ENCODE peak calls at places on chromosomes 1 and 21, in seven cellular contexts. P, H, O, L, W, A and U are unnamed samples. For H3K4me1, the result is how much of the 10 kb centered on the place peaks cover.

GRCh38 chr1:110310300-110310699 is 28.9 kb upstream of the RBM15 start:
- DNase-seq in L (no peak), P (no peak), W (no peak), H (no peak), A (no peak), O (no peak), U (no peak)

GRCh38 chr1:34101151-34101550 is 63.9 kb downstream of the CSMD2 start:
- DNase-seq in A (no peak), W (no peak), H (no peak), L (no peak), P (no peak), O (no peak), U (no peak)

GRCh38 chr1:109950509-109950908 is 34.1 kb upstream of the AHCYL1 start:
- DNase-seq in W (no peak), L (no peak), P (no peak), A (no peak), H (no peak), O (no peak), U (no peak)

GRCh38 chr1:89354210-89354609 is 9.6 kb upstream of the GBP6 start:
- DNase-seq in P (no peak), O (no peak), H (no peak), A (no peak), L (no peak), W (no peak), U (no peak)

GRCh38 chr21:42495765-42496119 is 282 bp downstream of the RSPH1 start:
- DNase-seq in H (no peak), P (no peak), W (peak), O (peak), L (no peak), A (no peak), U (no peak)

GRCh38 chr21:35046880-35047229 is 2.2 kb downstream of the RUNX1 start:
- DNase-seq in O (no peak), L (no peak), P (no peak), A (no peak), H (no peak), W (no peak), U (no peak)

GRCh38 chr1:33791251-33791650 is 72.6 kb upstream of the HMGB4 start:
- DNase-seq in H (no peak), L (no peak), P (no peak), A (no peak), W (no peak), O (no peak), U (no peak)

GRCh38 chr1:52746189-52746588 is 19.9 kb downstream of the ZYG11B start:
- DNase-seq in A (no peak), H (no peak), L (no peak), W (no peak), O (no peak), P (no peak), U (no peak)

GRCh38 chr1:53089478-53090226 is 27.6 kb downstream of the PODN start:
- DNase-seq in L (peak), W (no peak), A (no peak), P (no peak), O (peak), H (no peak), U (no peak)

GRCh38 chr21:44913425-44914175 is 7.1 kb downstream of the ITGB2 start:
- DNase-seq in P (no peak), H (no peak), A (no peak), O (no peak), L (no peak), W (no peak), U (no peak)

GRCh38 chr1:161720956-161721737 is at the start of gene FCRLB:
- DNase-seq in H (no peak), L (no peak), W (no peak), P (no peak), O (no peak), A (no peak), U (no peak)

GRCh38 chr1:3669421-3669821 is 17.1 kb downstream of the TP73 start:
- DNase-seq in L (no peak), O (peak), W (no peak), P (no peak), A (no peak), H (no peak), U (no peak)

GRCh38 chr1:185291647-185292046 is 25.4 kb downstream of the IVNS1ABP start:
- DNase-seq in P (no peak), W (no peak), H (no peak), L (no peak), O (no peak), A (no peak), U (no peak)

GRCh38 chr1:210132582-210132981 is 100.0 kb upstream of the SERTAD4 start:
- DNase-seq in P (no peak), O (no peak), H (no peak), A (no peak), W (no peak), L (no peak), U (no peak)

GRCh38 chr1:108877858-108878257 is 1.1 kb downstream of the GPSM2 start:
- DNase-seq in H (no peak), W (no peak), A (no peak), P (no peak), O (no peak), L (no peak), U (no peak)

GRCh38 chr1:105632342-105633196 is 1423.9 kb upstream of the PRMT6 start:
- DNase-seq in A (no peak), H (no peak), O (peak), W (no peak), P (no peak), L (no peak), U (no peak)

GRCh38 chr1:9551984-9552383 is 12.7 kb downstream of the SLC25A33 start:
- DNase-seq in P (no peak), L (no peak), H (no peak), W (no peak), A (no peak), O (no peak), U (no peak)

GRCh38 chr1:233269656-233270055 is 25.9 kb downstream of the PCNX2 start:
- DNase-seq in O (no peak), P (no peak), H (no peak), W (no peak), L (no peak), A (no peak), U (no peak)

GRCh38 chr21:43277481-43278351 is 108.9 kb downstream of the CRYAA start:
- DNase-seq in A (no peak), H (no peak), O (no peak), P (no peak), W (no peak), L (no peak), U (no peak)

GRCh38 chr1:245718123-245718522 is 563.3 kb downstream of the KIF26B start:
- DNase-seq in H (no peak), L (no peak), P (no peak), W (no peak), A (no peak), O (no peak), U (no peak)

GRCh38 chr1:160724445-160725242 is 13.0 kb upstream of the CD48 start:
- DNase-seq in A (no peak), W (peak), L (no peak), H (no peak), O (no peak), P (no peak), U (no peak)

GRCh38 chr1:220213381-220213983 is 58.8 kb downstream of the RAB3GAP2 start:
- DNase-seq in L (no peak), W (no peak), O (no peak), A (no peak), H (no peak), P (no peak), U (no peak)

GRCh38 chr1:190507357-190507756 is 29.7 kb upstream of the BRINP3 start:
- DNase-seq in A (no peak), P (no peak), H (no peak), O (no peak), W (no peak), L (no peak), U (no peak)

GRCh38 chr21:41715649-41716321 is 51.1 kb downstream of the RIPK4 start:
- DNase-seq in A (no peak), P (no peak), L (no peak), W (peak), H (no peak), O (peak), U (no peak)

GRCh38 chr1:83996621-83997020 is 2.3 kb downstream of the TTLL7 start:
- DNase-seq in W (no peak), O (no peak), P (no peak), H (no peak), A (no peak), L (no peak), U (no peak)

DNA sequence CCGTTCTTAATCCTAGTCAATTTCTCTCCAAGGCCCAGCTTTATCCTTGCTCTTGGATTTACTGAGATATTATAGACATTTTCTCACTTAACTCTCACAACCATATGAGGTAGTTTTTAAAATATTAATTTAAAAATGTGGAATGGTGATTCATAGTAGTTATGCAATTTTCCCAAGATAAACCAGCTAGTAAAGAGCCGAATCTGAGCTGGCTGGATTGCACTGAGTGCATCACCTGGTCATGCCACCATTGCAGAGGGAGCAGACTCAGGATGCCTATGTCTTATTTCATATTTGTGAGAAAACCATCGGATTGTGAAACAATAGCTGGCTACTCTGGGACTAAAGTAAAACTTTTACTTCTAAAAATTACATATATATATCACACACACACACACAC is 494.0 kb downstream of the KCNT2 start:
- DNase-seq in P (no peak), L (no peak), A (no peak), H (no peak), W (no peak), O (no peak), U (no peak)
- TF ChIP-seq EP300 in P (no peak), L (no peak), A (no peak), H (no peak), W (no peak), O (no peak), U (no peak)

GRCh38 chr1:215667796-215668195 is 100.7 kb downstream of the KCTD3 start:
- DNase-seq in L (no peak), A (no peak), O (no peak), W (no peak), H (no peak), P (no peak), U (no peak)
- H3K4me1 ChIP-seq in L (under half), A (under half), O (under half), W (under half), H (under half), P (under half), U (under half)

GRCh38 chr1:5273280-5274003 is 619.0 kb downstream of the AJAP1 start:
- DNase-seq in L (no peak), O (no peak), A (no peak), H (no peak), W (no peak), P (no peak), U (no peak)
- TF ChIP-seq EP300 in L (no peak), O (no peak), A (no peak), H (no peak), W (no peak), P (no peak), U (no peak)

DNA sequence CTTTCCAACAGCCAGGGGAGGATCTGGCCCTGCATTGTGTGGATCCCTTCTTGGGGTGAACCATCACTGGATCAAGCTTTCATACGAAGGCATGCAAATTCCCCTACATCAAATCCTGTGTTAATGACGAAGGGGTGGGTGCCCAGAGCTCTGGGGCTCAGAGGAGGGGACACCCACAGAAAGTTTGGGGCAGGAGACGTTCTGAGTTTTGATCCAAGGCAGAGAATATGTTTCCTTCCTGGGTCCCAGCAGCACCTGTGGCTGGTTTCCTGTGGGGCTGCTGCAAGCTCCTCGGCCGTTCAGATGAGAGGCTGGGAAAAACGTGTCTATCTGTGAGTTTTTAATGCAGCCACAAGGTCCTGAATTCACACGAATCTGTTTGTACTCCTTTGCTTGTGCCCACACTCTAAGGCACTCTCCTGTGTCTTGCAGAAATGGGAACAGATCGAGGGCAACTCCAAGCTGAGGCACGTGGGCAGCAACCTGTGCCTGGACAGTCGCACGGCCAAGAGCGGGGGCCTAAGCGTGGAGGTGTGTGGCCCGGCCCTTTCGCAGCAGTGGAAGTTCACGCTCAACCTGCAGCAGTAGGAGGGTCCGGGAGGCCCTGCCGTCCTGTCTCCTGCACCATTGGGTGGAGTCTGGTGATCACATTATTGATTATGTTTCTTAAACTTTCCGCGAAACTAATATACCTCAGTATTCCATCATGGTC is 147.1 kb downstream of the PGBD5 start:
- DNase-seq in W (no peak), L (no peak), P (no peak), H (no peak), O (no peak), A (no peak), U (peak)
- H3K4me1 ChIP-seq in W (under half), L (under half), P (under half), H (under half), O (under half), A (under half), U (under half)

GRCh38 chr1:180837025-180837424 is 75.7 kb upstream of the KIAA1614 start:
- DNase-seq in A (no peak), O (no peak), P (no peak), H (no peak), L (no peak), W (no peak), U (no peak)
- TF ChIP-seq EP300 in A (no peak), O (no peak), P (no peak), H (no peak), L (no peak), W (no peak), U (no peak)

DNA sequence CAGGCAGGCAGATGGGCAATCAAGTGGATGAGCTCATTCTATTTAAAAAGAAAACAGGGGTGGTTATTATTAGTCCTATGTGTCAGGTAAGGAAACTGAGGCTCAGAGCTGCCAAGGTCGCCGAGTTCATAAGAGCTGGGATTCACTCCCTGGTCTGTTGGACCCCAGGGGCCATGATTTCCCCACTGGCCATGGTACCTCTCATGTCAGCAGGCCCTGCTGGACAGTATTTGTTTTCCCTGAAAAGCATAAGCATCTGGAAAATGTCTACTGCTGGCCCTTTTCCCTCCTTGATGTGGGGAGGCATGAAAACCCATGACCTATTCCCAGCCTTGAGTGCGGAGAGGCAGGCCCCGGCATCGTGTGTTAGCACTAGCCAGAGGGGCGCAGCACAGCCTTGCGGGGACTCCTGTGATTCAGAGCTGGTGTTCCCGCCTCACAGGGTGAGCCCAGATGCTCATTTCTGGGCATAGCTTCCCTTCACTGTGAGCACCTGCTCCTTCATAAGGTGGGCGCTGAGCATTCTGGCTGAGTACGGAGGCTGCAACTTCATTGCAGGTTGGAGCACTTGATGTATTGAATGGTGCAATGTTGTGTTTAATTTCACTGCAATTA is 617.5 kb downstream of the PTPRU start:
- DNase-seq in L (no peak), A (no peak), P (no peak), W (no peak), H (no peak), O (no peak), U (no peak)
- H3K4me1 ChIP-seq in L (under half), A (under half), P (under half), W (under half), H (under half), O (under half), U (under half)

GRCh38 chr1:204705888-204706837 is 20.6 kb upstream of the LRRN2 start:
- DNase-seq in A (no peak), P (no peak), H (no peak), L (no peak), O (no peak), W (no peak), U (peak)
- TF ChIP-seq EP300 in A (no peak), P (no peak), H (no peak), L (no peak), O (no peak), W (no peak), U (no peak)